ENCODE peak calls at places on chromosomes 3 and 15, in six cellular contexts. One of them, this sample, is unnamed.

GRCh38 chr3:127997961-127998360 is 54.3 kb upstream of the SEC61A1 start:
- DNase-seq in left ventricle myocardium inferior: no peak
- DNase-seq in CD4-positive, alpha-beta memory T cell: no peak
- DNase-seq in lower lobe of right lung: no peak
- DNase-seq in stimulated activated CD4-positive, alpha-beta T cell treated with anti-CD3 and anti-CD28 coated beads, TNF-alpha, amount 100 ng/mL, for 48 hours: no peak
- DNase-seq in upper lobe of right lung: no peak
- DNase-seq in this sample: no peak

GRCh38 chr3:165259518-165260193 is 63.5 kb upstream of the SLITRK3 start:
- DNase-seq in stimulated activated CD4-positive, alpha-beta T cell treated with anti-CD3 and anti-CD28 coated beads, TNF-alpha, amount 100 ng/mL, for 48 hours: no peak
- DNase-seq in left ventricle myocardium inferior: no peak
- DNase-seq in CD4-positive, alpha-beta memory T cell: no peak
- DNase-seq in upper lobe of right lung: no peak
- DNase-seq in lower lobe of right lung: no peak
- DNase-seq in this sample: no peak

GRCh38 chr3:38731522-38731921 is 82.0 kb upstream of the SCN5A start:
- DNase-seq in left ventricle myocardium inferior: no peak
- DNase-seq in upper lobe of right lung: no peak
- DNase-seq in CD4-positive, alpha-beta memory T cell: no peak
- DNase-seq in stimulated activated CD4-positive, alpha-beta T cell treated with anti-CD3 and anti-CD28 coated beads, TNF-alpha, amount 100 ng/mL, for 48 hours: no peak
- DNase-seq in lower lobe of right lung: no peak
- DNase-seq in this sample: no peak

GRCh38 chr15:65336369-65336766 is 31.9 kb downstream of the RNU5B-1 start:
- DNase-seq in stimulated activated CD4-positive, alpha-beta T cell treated with anti-CD3 and anti-CD28 coated beads, TNF-alpha, amount 100 ng/mL, for 48 hours: no peak
- DNase-seq in CD4-positive, alpha-beta memory T cell: no peak
- DNase-seq in lower lobe of right lung: no peak
- DNase-seq in upper lobe of right lung: no peak
- DNase-seq in left ventricle myocardium inferior: no peak
- DNase-seq in this sample: no peak

GRCh38 chr3:139917226-139917785 is 17.7 kb upstream of the CLSTN2 start:
- DNase-seq in upper lobe of right lung: no peak
- DNase-seq in lower lobe of right lung: no peak
- DNase-seq in left ventricle myocardium inferior: no peak
- DNase-seq in CD4-positive, alpha-beta memory T cell: no peak
- DNase-seq in stimulated activated CD4-positive, alpha-beta T cell treated with anti-CD3 and anti-CD28 coated beads, TNF-alpha, amount 100 ng/mL, for 48 hours: no peak
- DNase-seq in this sample: no peak

GRCh38 chr3:8746780-8747345 is 13.3 kb downstream of the CAV3 start:
- DNase-seq in left ventricle myocardium inferior: no peak
- DNase-seq in upper lobe of right lung: no peak
- DNase-seq in stimulated activated CD4-positive, alpha-beta T cell treated with anti-CD3 and anti-CD28 coated beads, TNF-alpha, amount 100 ng/mL, for 48 hours: no peak
- DNase-seq in lower lobe of right lung: no peak
- DNase-seq in CD4-positive, alpha-beta memory T cell: no peak
- DNase-seq in this sample: no peak

GRCh38 chr15:39896837-39897236 is 23.2 kb downstream of the GPR176 start:
- DNase-seq in CD4-positive, alpha-beta memory T cell: no peak
- DNase-seq in left ventricle myocardium inferior: no peak
- DNase-seq in stimulated activated CD4-positive, alpha-beta T cell treated with anti-CD3 and anti-CD28 coated beads, TNF-alpha, amount 100 ng/mL, for 48 hours: no peak
- DNase-seq in upper lobe of right lung: no peak
- DNase-seq in lower lobe of right lung: no peak
- DNase-seq in this sample: no peak

GRCh38 chr15:101059381-101060341 is 140.5 kb downstream of the LRRK1 start:
- DNase-seq in upper lobe of right lung: no peak
- DNase-seq in stimulated activated CD4-positive, alpha-beta T cell treated with anti-CD3 and anti-CD28 coated beads, TNF-alpha, amount 100 ng/mL, for 48 hours: no peak
- DNase-seq in left ventricle myocardium inferior: no peak
- DNase-seq in lower lobe of right lung: no peak
- DNase-seq in CD4-positive, alpha-beta memory T cell: no peak
- DNase-seq in this sample: no peak

GRCh38 chr15:52069559-52069958 is 43.0 kb downstream of the BCL2L10 start:
- DNase-seq in upper lobe of right lung: no peak
- DNase-seq in stimulated activated CD4-positive, alpha-beta T cell treated with anti-CD3 and anti-CD28 coated beads, TNF-alpha, amount 100 ng/mL, for 48 hours: no peak
- DNase-seq in CD4-positive, alpha-beta memory T cell: no peak
- DNase-seq in lower lobe of right lung: no peak
- DNase-seq in left ventricle myocardium inferior: no peak
- DNase-seq in this sample: no peak

GRCh38 chr3:51679777-51680176 is 8.7 kb downstream of the TEX264 start:
- DNase-seq in left ventricle myocardium inferior: no peak
- DNase-seq in stimulated activated CD4-positive, alpha-beta T cell treated with anti-CD3 and anti-CD28 coated beads, TNF-alpha, amount 100 ng/mL, for 48 hours: no peak
- DNase-seq in upper lobe of right lung: no peak
- DNase-seq in CD4-positive, alpha-beta memory T cell: no peak
- DNase-seq in lower lobe of right lung: no peak
- DNase-seq in this sample: no peak

GRCh38 chr3:189317911-189318310 is 146.1 kb downstream of the TPRG1 start:
- DNase-seq in CD4-positive, alpha-beta memory T cell: no peak
- DNase-seq in lower lobe of right lung: no peak
- DNase-seq in upper lobe of right lung: no peak
- DNase-seq in stimulated activated CD4-positive, alpha-beta T cell treated with anti-CD3 and anti-CD28 coated beads, TNF-alpha, amount 100 ng/mL, for 48 hours: no peak
- DNase-seq in left ventricle myocardium inferior: no peak
- DNase-seq in this sample: no peak

GRCh38 chr15:63877713-63878271 is 44.0 kb upstream of the HERC1 start:
- DNase-seq in lower lobe of right lung: no peak
- DNase-seq in CD4-positive, alpha-beta memory T cell: no peak
- DNase-seq in upper lobe of right lung: no peak
- DNase-seq in stimulated activated CD4-positive, alpha-beta T cell treated with anti-CD3 and anti-CD28 coated beads, TNF-alpha, amount 100 ng/mL, for 48 hours: no peak
- DNase-seq in left ventricle myocardium inferior: no peak
- DNase-seq in this sample: no peak

GRCh38 chr15:89083246-89083645 is 5.0 kb upstream of the ABHD2 start:
- DNase-seq in upper lobe of right lung: no peak
- DNase-seq in left ventricle myocardium inferior: no peak
- DNase-seq in stimulated activated CD4-positive, alpha-beta T cell treated with anti-CD3 and anti-CD28 coated beads, TNF-alpha, amount 100 ng/mL, for 48 hours: no peak
- DNase-seq in CD4-positive, alpha-beta memory T cell: no peak
- DNase-seq in lower lobe of right lung: no peak
- DNase-seq in this sample: no peak

GRCh38 chr3:170522171-170522570 is 63.7 kb downstream of the SLC7A14 start:
- DNase-seq in stimulated activated CD4-positive, alpha-beta T cell treated with anti-CD3 and anti-CD28 coated beads, TNF-alpha, amount 100 ng/mL, for 48 hours: no peak
- DNase-seq in upper lobe of right lung: no peak
- DNase-seq in lower lobe of right lung: no peak
- DNase-seq in CD4-positive, alpha-beta memory T cell: no peak
- DNase-seq in left ventricle myocardium inferior: no peak
- DNase-seq in this sample: no peak

GRCh38 chr15:51299187-51300015 is 39.0 kb downstream of the CYP19A1 start:
- DNase-seq in stimulated activated CD4-positive, alpha-beta T cell treated with anti-CD3 and anti-CD28 coated beads, TNF-alpha, amount 100 ng/mL, for 48 hours: no peak
- DNase-seq in left ventricle myocardium inferior: no peak
- DNase-seq in lower lobe of right lung: no peak
- DNase-seq in CD4-positive, alpha-beta memory T cell: no peak
- DNase-seq in upper lobe of right lung: no peak
- DNase-seq in this sample: no peak

GRCh38 chr3:142337994-142338393 is 109.8 kb downstream of the XRN1 start:
- DNase-seq in left ventricle myocardium inferior: no peak
- DNase-seq in stimulated activated CD4-positive, alpha-beta T cell treated with anti-CD3 and anti-CD28 coated beads, TNF-alpha, amount 100 ng/mL, for 48 hours: no peak
- DNase-seq in CD4-positive, alpha-beta memory T cell: no peak
- DNase-seq in lower lobe of right lung: peak; percentile 60
- DNase-seq in upper lobe of right lung: no peak
- DNase-seq in this sample: no peak

GRCh38 chr3:69871868-69872267 is 127.7 kb upstream of the SAMMSON start:
- DNase-seq in CD4-positive, alpha-beta memory T cell: no peak
- DNase-seq in lower lobe of right lung: no peak
- DNase-seq in upper lobe of right lung: no peak
- DNase-seq in left ventricle myocardium inferior: no peak
- DNase-seq in stimulated activated CD4-positive, alpha-beta T cell treated with anti-CD3 and anti-CD28 coated beads, TNF-alpha, amount 100 ng/mL, for 48 hours: no peak
- DNase-seq in this sample: no peak

GRCh38 chr15:71455107-71455506 is 339.8 kb downstream of the THSD4 start:
- DNase-seq in stimulated activated CD4-positive, alpha-beta T cell treated with anti-CD3 and anti-CD28 coated beads, TNF-alpha, amount 100 ng/mL, for 48 hours: no peak
- DNase-seq in left ventricle myocardium inferior: no peak
- DNase-seq in upper lobe of right lung: no peak
- DNase-seq in lower lobe of right lung: no peak
- DNase-seq in CD4-positive, alpha-beta memory T cell: no peak
- DNase-seq in this sample: no peak